ENCODE peak calls at places on chromosomes 5 and 9, in eight cellular contexts. G is right lobe of liver, Q is prostate gland, V is H1, J is A549, O is H54, R is adrenal gland, U is NB4. N is an unnamed sample.

GRCh38 chr5:37668524-37669047 is 171.3 kb downstream of the GDNF start:
- DNase-seq in R (peak), Q (peak), O (peak), U (peak), V (no peak), J (peak), G (no peak), N (peak)

GRCh38 chr9:114261987-114262386 is 60.9 kb upstream of the ORM1 start:
- DNase-seq in J (no peak), G (no peak), U (no peak), V (no peak), O (no peak), Q (no peak), R (no peak), N (no peak)

GRCh38 chr5:91636351-91636750 is 253.2 kb upstream of the ARRDC3 start:
- DNase-seq in O (no peak), R (no peak), V (no peak), J (no peak), U (peak), Q (no peak), G (no peak), N (no peak)

GRCh38 chr9:126127591-126127990 is 199.0 kb upstream of the MVB12B start:
- DNase-seq in U (no peak), V (peak), R (no peak), Q (no peak), G (no peak), O (no peak), J (no peak), N (peak)

GRCh38 chr9:71769175-71770165 is 1.2 kb upstream of the CEMIP2 start:
- DNase-seq in V (peak), G (peak), Q (peak), U (peak), J (peak), O (peak), R (peak), N (peak)

GRCh38 chr9:134053401-134053871 is 14.4 kb downstream of the BRD3 start:
- DNase-seq in V (no peak), R (no peak), G (peak), J (no peak), U (no peak), Q (no peak), O (no peak), N (no peak)

GRCh38 chr5:154526231-154527226 is 48.5 kb upstream of the HAND1 start:
- DNase-seq in O (no peak), V (no peak), Q (no peak), R (no peak), G (no peak), J (no peak), U (no peak), N (no peak)

GRCh38 chr9:68780377-68780707 is 75.3 kb downstream of the PIP5K1B start:
- DNase-seq in O (no peak), R (no peak), U (no peak), G (no peak), J (no peak), Q (no peak), V (no peak), N (no peak)

GRCh38 chr5:40676643-40677333 is 2.9 kb upstream of the PTGER4 start:
- DNase-seq in Q (no peak), O (no peak), J (no peak), R (peak), V (no peak), U (peak), G (no peak), N (no peak)

GRCh38 chr9:90433398-90433890 is 209.2 kb downstream of the DIRAS2 start:
- DNase-seq in Q (no peak), G (no peak), V (peak), O (peak), U (no peak), R (no peak), J (peak), N (peak)

GRCh38 chr5:160427607-160428006 is 6.0 kb downstream of the PTTG1 start:
- DNase-seq in U (no peak), R (no peak), G (no peak), O (no peak), V (no peak), Q (no peak), J (no peak), N (no peak)

GRCh38 chr9:81623778-81624177 is 65.6 kb downstream of the TLE1 start:
- DNase-seq in O (no peak), R (no peak), J (no peak), G (no peak), U (no peak), Q (no peak), V (no peak), N (no peak)

GRCh38 chr5:315488-316209 is 5.9 kb upstream of the AHRR start:
- DNase-seq in V (no peak), U (peak), R (no peak), G (no peak), J (no peak), Q (no peak), O (no peak), N (no peak)
- TF ChIP-seq POLR2A in V (no peak), U (no peak), R (no peak), G (no peak), J (peak), Q (no peak), O (no peak), N (no peak)

DNA sequence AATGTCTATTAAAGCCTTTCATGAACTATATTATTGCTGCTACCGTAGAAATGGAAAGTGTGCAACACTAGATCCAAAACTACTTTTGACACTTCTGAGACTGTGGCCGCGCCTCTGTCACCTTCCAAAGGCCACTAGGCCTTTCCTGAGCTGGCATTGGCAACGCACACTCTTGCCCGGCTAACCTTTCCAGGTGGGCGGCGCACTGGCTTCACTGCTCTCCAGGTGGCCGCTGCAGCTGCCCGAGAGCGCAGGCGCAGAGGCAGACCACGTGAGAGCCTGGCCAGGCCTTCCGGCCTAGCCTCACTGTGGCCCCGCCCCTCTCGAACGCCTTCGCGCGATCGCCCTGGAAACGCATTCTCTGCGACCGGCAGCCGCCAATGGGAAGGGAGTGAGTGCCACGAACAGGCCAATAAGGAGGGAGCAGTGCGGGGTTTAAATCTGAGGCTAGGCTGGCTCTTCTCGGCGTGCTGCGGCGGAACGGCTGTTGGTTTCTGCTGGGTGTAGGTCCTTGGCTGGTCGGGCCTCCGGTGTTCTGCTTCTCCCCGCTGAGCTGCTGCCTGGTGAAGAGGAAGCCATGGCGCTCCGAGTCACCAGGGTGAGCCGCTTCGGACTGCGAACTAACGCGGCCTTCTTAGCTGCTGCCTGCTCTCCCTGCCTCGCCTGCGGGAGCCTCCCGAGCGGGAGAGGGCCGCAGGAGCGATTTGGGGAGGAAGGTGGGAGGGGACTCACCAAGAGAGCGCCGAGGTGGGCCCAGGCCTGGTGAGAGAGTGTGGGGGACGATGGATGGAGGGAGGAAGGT is at the start of gene CCNB1:
- DNase-seq in J (peak), O (peak), U (peak), Q (peak), G (peak), V (peak), R (peak), N (peak)
- TF ChIP-seq POLR2A in J (peak), O (peak), U (peak), Q (peak), G (no peak), V (peak), R (peak), N (no peak)

GRCh38 chr9:130693426-130694191 is at the start of gene EXOSC2:
- DNase-seq in J (peak), G (peak), Q (peak), V (peak), O (peak), U (peak), R (peak), N (peak)
- TF ChIP-seq POLR2A in J (peak), G (peak), Q (peak), V (peak), O (peak), U (peak), R (peak), N (no peak)

GRCh38 chr9:112333639-112334318 is 360 bp upstream of the PTBP3 start:
- DNase-seq in U (peak), Q (peak), V (peak), J (peak), O (peak), R (peak), G (peak), N (peak)
- TF ChIP-seq POLR2A in U (no peak), Q (no peak), V (peak), J (peak), O (no peak), R (no peak), G (peak), N (no peak)

GRCh38 chr9:128881884-128882676 is at the start of the genes KYAT1 and LRRC8A:
- DNase-seq in Q (peak), G (peak), R (peak), U (peak), J (peak), O (peak), V (peak), N (peak)
- TF ChIP-seq POLR2A in Q (peak), G (peak), R (peak), U (peak), J (peak), O (peak), V (peak), N (no peak)

GRCh38 chr9:15218994-15219393 is 88.0 kb downstream of the TTC39B start:
- DNase-seq in O (no peak), U (no peak), R (no peak), V (no peak), Q (no peak), J (no peak), G (no peak), N (no peak)
- TF ChIP-seq POLR2A in O (no peak), U (no peak), R (no peak), V (no peak), Q (no peak), J (no peak), G (no peak), N (no peak)

GRCh38 chr9:37464426-37465248 is 613 bp downstream of the ZBTB5 start:
- DNase-seq in V (peak), Q (peak), O (peak), U (peak), R (peak), J (peak), G (peak), N (peak)
- TF ChIP-seq POLR2A in V (peak), Q (peak), O (peak), U (peak), R (peak), J (peak), G (peak), N (no peak)

N was measured in stomach.